ENCODE peak calls at places on chromosomes 13 and 19, in eight cellular contexts. A is stomach, J is GM12878, T is ovary, R is Peyer's patch, Y is adrenal gland, C is suprapubic skin, O is uterus. V is an unnamed sample. For H3K4me1 and H3K9me3, the result is how much of the 10 kb centered on the place peaks cover.

GRCh38 chr19:12786950-12787349 is 4.3 kb upstream of the JUNB start:
- DNase-seq in A (no peak), J (no peak), T (peak), R (no peak), Y (no peak), C (no peak), O (no peak), V (no peak)

GRCh38 chr13:52003551-52003950 is 7.7 kb downstream of the ATP7B start:
- DNase-seq in A (no peak), J (no peak), T (no peak), R (no peak), Y (no peak), C (no peak), O (no peak), V (no peak)

GRCh38 chr13:72782717-72783116 is 784 bp downstream of the PIBF1 start:
- DNase-seq in A (no peak), J (no peak), T (no peak), R (no peak), Y (no peak), C (no peak), O (no peak), V (no peak)

GRCh38 chr13:41782086-41782485 is 178.8 kb downstream of the VWA8 start:
- DNase-seq in A (no peak), J (no peak), T (no peak), R (no peak), Y (no peak), C (no peak), O (no peak), V (no peak)

GRCh38 chr13:29935309-29935981 is 85.0 kb upstream of the UBL3 start:
- DNase-seq in A (peak), J (peak), T (no peak), R (no peak), Y (no peak), C (no peak), O (no peak), V (peak)

GRCh38 chr13:69324109-69324886 is 783.3 kb upstream of the ATXN8OS start:
- DNase-seq in A (no peak), J (no peak), T (no peak), R (no peak), Y (no peak), C (no peak), O (no peak), V (no peak)

GRCh38 chr13:86355301-86355700 is 556.1 kb upstream of the SLITRK6 start:
- DNase-seq in A (no peak), J (no peak), T (no peak), R (no peak), Y (no peak), C (no peak), O (no peak), V (no peak)

GRCh38 chr19:31144069-31144468 is 205.2 kb downstream of the TSHZ3 start:
- DNase-seq in A (no peak), J (no peak), T (no peak), R (no peak), Y (no peak), C (no peak), O (no peak), V (no peak)

GRCh38 chr19:47598407-47599349 is 10.3 kb upstream of the BICRA start:
- DNase-seq in A (peak), J (no peak), T (peak), R (no peak), Y (peak), C (no peak), O (peak), V (peak)

GRCh38 chr19:17075860-17076538 is 422 bp downstream of the MYO9B start:
- DNase-seq in A (peak), J (no peak), T (peak), R (peak), Y (peak), C (peak), O (peak), V (peak)

GRCh38 chr13:26946675-26947342 is 186.2 kb upstream of the GPR12 start:
- DNase-seq in A (no peak), J (peak), T (no peak), R (no peak), Y (no peak), C (peak), O (no peak), V (no peak)

GRCh38 chr13:37026778-37027177 is 26.2 kb downstream of the EXOSC8 start:
- DNase-seq in A (no peak), J (no peak), T (no peak), R (no peak), Y (no peak), C (no peak), O (no peak), V (no peak)

GRCh38 chr19:21474671-21475181 is 30.7 kb upstream of the ZNF429 start:
- DNase-seq in A (peak), J (no peak), T (peak), R (peak), Y (peak), C (peak), O (peak), V (peak)

GRCh38 chr13:33057019-33057785 is 41.0 kb downstream of the KL start:
- DNase-seq in A (no peak), J (no peak), T (no peak), R (no peak), Y (no peak), C (no peak), O (no peak), V (no peak)

GRCh38 chr19:7970716-7971448 is 27.4 kb upstream of the TIMM44 start:
- DNase-seq in A (peak), J (no peak), T (no peak), R (no peak), Y (peak), C (no peak), O (no peak), V (peak)

GRCh38 chr13:99501952-99502310 is 659 bp downstream of the TM9SF2 start:
- DNase-seq in A (peak), J (no peak), T (no peak), R (peak), Y (peak), C (peak), O (no peak), V (peak)

GRCh38 chr19:1251503-1252220 is 3.3 kb downstream of the MIDN start:
- DNase-seq in A (no peak), J (no peak), T (peak), R (peak), Y (no peak), C (no peak), O (no peak), V (peak)

DNA sequence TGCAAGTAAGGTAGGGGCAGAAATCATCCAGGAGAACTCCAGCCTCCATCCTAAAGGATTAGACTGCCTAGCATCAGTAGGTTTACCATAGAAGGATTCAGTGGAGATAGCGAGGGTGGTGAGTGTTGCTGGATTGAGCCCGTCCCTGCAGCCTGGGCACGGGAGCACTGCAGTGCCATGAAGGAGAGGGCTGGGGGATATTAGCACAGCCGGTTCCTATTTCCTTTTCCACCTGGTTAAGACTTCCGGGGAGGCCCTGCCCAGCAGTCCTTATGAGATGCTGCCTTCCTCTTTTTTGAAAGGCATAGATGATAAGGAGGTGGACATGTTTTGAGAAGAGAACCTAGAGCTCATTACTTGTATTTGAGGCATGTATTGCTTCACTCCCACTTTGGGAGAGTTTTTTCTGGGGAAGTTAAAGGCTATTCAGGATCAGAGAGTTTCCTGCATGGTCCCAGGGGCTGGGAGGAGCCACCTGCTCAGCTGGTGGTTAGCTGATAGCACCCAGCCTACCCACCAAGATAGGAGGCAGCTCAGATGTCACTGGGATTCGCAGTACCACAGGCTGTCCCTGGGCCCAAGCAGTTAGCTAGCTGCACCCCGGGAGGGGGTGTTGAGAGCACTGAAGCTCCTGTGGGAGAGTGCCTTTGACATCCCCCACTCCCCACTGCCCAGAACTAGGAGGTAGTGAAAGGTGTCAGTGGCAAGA is 17.2 kb downstream of the ACTN4 start:
- DNase-seq in A (no peak), J (no peak), T (no peak), R (no peak), Y (no peak), C (no peak), O (no peak), V (no peak)
- H3K4me1 ChIP-seq in A (half or more), J (half or more), T (half or more), R (under half), Y (half or more), C (half or more), O (under half), V (half or more)

GRCh38 chr13:73972503-73972902 is 161.7 kb downstream of the KLF12 start:
- DNase-seq in A (no peak), J (no peak), T (no peak), R (no peak), Y (peak), C (no peak), O (no peak), V (no peak)
- H3K9me3 ChIP-seq in A (under half), J (under half), T (under half), R (under half), Y (under half), C (under half), O (under half), V (under half)

GRCh38 chr19:41322451-41322850 is 12.5 kb downstream of the CCDC97 start:
- DNase-seq in A (no peak), J (no peak), T (no peak), R (no peak), Y (no peak), C (no peak), O (no peak), V (no peak)

GRCh38 chr19:41324231-41324702 is 14.3 kb downstream of the CCDC97 start:
- DNase-seq in A (no peak), J (no peak), T (no peak), R (no peak), Y (no peak), C (no peak), O (no peak), V (no peak)

GRCh38 chr19:41323023-41323422 is 13.1 kb downstream of the CCDC97 start:
- DNase-seq in A (no peak), J (no peak), T (peak), R (no peak), Y (peak), C (no peak), O (peak), V (no peak)

GRCh38 chr19:41324921-41325639 is 15.1 kb downstream of the CCDC97 start:
- DNase-seq in A (no peak), J (no peak), T (peak), R (peak), Y (peak), C (no peak), O (peak), V (peak)

GRCh38 chr19:41323430-41324125 is 13.6 kb downstream of the CCDC97 start:
- DNase-seq in A (peak), J (no peak), T (peak), R (no peak), Y (peak), C (no peak), O (peak), V (peak)
- TF ChIP-seq POLR2A in A (no peak), J (peak), T (no peak), R (no peak), Y (peak), C (no peak), O (peak), V (no peak)

GRCh38 chr19:18416778-18417249 is 2.4 kb upstream of the SSBP4 start:
- DNase-seq in A (peak), J (no peak), T (peak), R (peak), Y (peak), C (peak), O (peak), V (peak)

GRCh38 chr19:18415177-18415867 is 3.9 kb upstream of the SSBP4 start:
- DNase-seq in A (no peak), J (no peak), T (peak), R (peak), Y (peak), C (peak), O (peak), V (no peak)

GRCh38 chr19:18414504-18415176 is 4.6 kb upstream of the SSBP4 start:
- DNase-seq in A (no peak), J (no peak), T (peak), R (peak), Y (peak), C (no peak), O (peak), V (no peak)

GRCh38 chr19:18408053-18408476 is 10.6 kb upstream of the LRRC25 start:
- DNase-seq in A (peak), J (peak), T (no peak), R (peak), Y (peak), C (no peak), O (no peak), V (peak)

GRCh38 chr19:18412610-18413239 is 6.5 kb upstream of the SSBP4 start:
- DNase-seq in A (no peak), J (no peak), T (no peak), R (no peak), Y (peak), C (peak), O (no peak), V (no peak)
- H3K4me1 ChIP-seq in A (half or more), J (under half), T (under half), R (under half), Y (under half), C (under half), O (under half), V (under half)